ENCODE peak calls at places on chromosomes 12 and 14, in five cellular contexts. X is HepG2, T is suprapubic skin, J is HCT116, H is SK-N-SH. S is an unnamed sample.

GRCh38 chr12:95286713-95287112 is 69.1 kb downstream of the VEZT start:
- DNase-seq in X (no peak), T (no peak), J (no peak), H (no peak), S (no peak)

GRCh38 chr12:124458992-124459851 is 108.2 kb downstream of the NCOR2 start:
- DNase-seq in X (no peak), T (no peak), J (no peak), H (no peak), S (no peak)

GRCh38 chr14:101006008-101006407 is 102.5 kb upstream of the RTL1 start:
- DNase-seq in X (no peak), T (peak), J (no peak), H (no peak), S (no peak)

GRCh38 chr12:71024281-71024680 is 103.7 kb upstream of the PTPRR start:
- DNase-seq in X (no peak), T (no peak), J (no peak), H (no peak), S (no peak)

GRCh38 chr12:28374556-28374955 is 184.3 kb downstream of the CCDC91 start:
- DNase-seq in X (no peak), T (no peak), J (no peak), H (no peak), S (no peak)

GRCh38 chr14:53793790-53794560 is 162.7 kb downstream of the BMP4 start:
- DNase-seq in X (peak), T (no peak), J (no peak), H (no peak), S (peak)

GRCh38 chr14:90691627-90692026 is 124.6 kb downstream of the TTC7B start:
- DNase-seq in X (no peak), T (no peak), J (no peak), H (no peak), S (no peak)

GRCh38 chr12:111578276-111578970 is 20.7 kb downstream of the ATXN2 start:
- DNase-seq in X (peak), T (no peak), J (no peak), H (no peak), S (no peak)

GRCh38 chr12:114678718-114679117 is 5.3 kb downstream of the TBX3 start:
- DNase-seq in X (no peak), T (no peak), J (no peak), H (no peak), S (no peak)

GRCh38 chr12:24728366-24728765 is 220.5 kb downstream of the BCAT1 start:
- DNase-seq in X (peak), T (no peak), J (no peak), H (peak), S (no peak)

GRCh38 chr12:69553626-69554248 is 31.5 kb upstream of the CCT2 start:
- DNase-seq in X (peak), T (no peak), J (no peak), H (peak), S (no peak)

GRCh38 chr12:98424726-98425401 is 90.5 kb upstream of the TMPO start:
- DNase-seq in X (peak), T (no peak), J (peak), H (peak), S (peak)

GRCh38 chr12:125403145-125403789 is 338.0 kb downstream of the AACS start:
- DNase-seq in X (peak), T (no peak), J (peak), H (peak), S (no peak)

GRCh38 chr12:114703060-114703493 is 19.1 kb upstream of the TBX3 start:
- DNase-seq in X (peak), T (no peak), J (no peak), H (no peak), S (no peak)

DNA sequence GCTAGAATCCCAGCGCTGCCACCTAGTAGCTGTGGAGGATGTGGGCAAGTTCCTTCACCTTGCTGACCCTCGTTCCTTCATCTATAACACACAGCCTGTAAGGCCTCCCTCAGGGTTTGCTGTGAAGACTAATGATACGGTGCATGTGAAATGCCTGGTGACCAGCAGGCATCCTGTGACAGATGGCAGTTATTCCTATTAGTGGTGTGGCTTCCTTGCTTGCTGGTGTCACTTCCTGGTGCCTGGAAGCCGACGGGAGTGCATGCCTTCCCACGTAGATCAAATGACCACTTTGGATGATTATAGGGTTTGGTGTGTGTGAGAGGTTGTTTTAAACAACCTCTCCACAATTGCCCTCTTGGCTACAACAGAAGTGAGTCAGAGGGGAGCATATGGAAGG is 894.9 kb downstream of the VRK1 start:
- DNase-seq in X (no peak), T (no peak), J (no peak), H (no peak), S (no peak)
- TF ChIP-seq POLR2AphosphoS5 in X (no peak), T (no peak), J (no peak), H (no peak), S (no peak)

DNA sequence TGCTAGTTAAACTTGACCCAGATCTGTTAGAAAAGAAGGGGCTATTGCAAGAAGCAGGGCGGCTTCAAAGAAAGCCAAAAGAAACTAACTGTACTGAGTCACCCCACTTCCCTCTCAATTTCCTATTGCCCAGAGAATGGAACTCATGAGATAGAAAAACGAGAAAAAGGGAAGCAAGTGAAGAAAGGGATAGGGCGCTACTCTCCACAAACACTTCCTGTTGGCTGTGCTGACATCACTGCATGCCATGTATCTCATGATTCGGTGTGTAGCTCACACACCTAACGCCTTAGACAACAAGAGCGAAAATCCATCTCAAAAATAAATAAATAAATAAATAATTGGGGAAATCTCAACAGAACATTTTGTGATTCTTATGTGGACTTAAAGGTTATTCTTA is 13.0 kb upstream of the P2RX4 start:
- DNase-seq in X (no peak), T (no peak), J (no peak), H (no peak), S (no peak)
- TF ChIP-seq POLR2AphosphoS5 in X (no peak), T (no peak), J (no peak), H (no peak), S (no peak)

GRCh38 chr14:92783813-92784431 is 10.2 kb upstream of the GOLGA5 start:
- DNase-seq in X (peak), T (no peak), J (peak), H (peak), S (peak)
- TF ChIP-seq POLR2AphosphoS5 in X (no peak), T (no peak), J (no peak), H (no peak), S (no peak)

DNA sequence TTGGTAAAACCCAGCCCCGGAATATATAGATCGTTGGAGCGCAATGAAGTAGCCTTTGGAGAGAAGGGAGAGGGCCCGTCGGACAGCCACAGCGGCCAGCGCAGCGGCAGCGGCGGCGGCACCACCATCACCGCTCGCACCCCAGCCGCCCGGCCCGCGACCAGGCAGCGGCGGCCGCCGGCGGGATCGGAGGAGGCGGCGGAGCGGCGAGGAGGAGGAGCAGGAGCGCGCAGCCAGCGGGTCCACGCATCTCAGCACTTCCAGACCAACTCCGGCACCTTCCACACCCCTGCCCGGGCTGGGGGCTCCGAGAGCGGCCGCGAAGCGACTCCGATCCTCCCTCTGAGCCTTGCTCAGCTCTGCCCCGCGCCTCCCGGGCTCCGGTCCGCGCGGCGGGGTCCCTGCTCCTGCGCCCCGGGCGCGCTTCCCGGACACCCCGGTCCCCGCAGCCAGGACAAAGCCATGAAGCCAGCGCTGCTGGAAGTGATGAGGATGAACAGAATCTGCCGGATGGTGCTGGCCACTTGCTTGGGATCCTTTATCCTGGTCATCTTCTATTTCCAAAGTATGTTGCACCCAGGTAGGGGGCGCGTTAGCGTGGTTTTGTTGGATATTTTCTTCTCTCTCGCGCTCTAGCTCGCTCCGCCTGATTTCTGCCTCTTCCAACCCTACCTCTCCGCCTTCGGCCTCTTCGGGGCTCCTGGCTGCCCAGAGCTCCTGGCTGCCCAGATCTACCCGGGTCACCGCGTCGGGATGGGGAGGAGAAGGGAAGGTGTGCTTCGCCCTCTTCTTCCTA is 400 bp downstream of the CHST11 start:
- DNase-seq in X (no peak), T (peak), J (no peak), H (peak), S (peak)
- TF ChIP-seq POLR2AphosphoS5 in X (no peak), T (no peak), J (no peak), H (peak), S (peak)

DNA sequence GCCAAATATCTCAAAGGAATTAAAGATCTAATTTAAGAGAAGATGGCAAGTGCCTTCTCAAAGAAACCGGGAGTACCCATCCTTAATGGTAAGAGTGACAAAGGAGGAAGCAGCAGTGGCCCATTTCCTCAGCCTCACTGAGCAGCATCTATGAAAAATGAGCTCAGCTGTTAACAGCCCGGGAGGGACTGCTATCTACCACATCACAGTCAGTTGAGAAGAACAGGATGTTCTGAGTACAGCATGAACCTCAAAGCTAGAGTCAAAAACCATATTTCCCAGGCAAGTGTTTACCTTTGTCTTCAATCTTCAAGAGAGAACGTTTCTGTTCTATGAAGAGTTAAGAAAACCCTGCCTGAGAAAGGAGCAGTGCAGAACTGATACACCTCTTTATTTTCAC is 115.0 kb downstream of the BTG1 start:
- DNase-seq in X (no peak), T (no peak), J (no peak), H (no peak), S (peak)
- TF ChIP-seq POLR2AphosphoS5 in X (no peak), T (no peak), J (no peak), H (no peak), S (peak)

GRCh38 chr12:29562167-29562776 is 64.8 kb upstream of the OVCH1 start:
- DNase-seq in X (no peak), T (no peak), J (no peak), H (no peak), S (no peak)
- TF ChIP-seq POLR2AphosphoS5 in X (no peak), T (peak), J (no peak), H (no peak), S (peak)

DNA sequence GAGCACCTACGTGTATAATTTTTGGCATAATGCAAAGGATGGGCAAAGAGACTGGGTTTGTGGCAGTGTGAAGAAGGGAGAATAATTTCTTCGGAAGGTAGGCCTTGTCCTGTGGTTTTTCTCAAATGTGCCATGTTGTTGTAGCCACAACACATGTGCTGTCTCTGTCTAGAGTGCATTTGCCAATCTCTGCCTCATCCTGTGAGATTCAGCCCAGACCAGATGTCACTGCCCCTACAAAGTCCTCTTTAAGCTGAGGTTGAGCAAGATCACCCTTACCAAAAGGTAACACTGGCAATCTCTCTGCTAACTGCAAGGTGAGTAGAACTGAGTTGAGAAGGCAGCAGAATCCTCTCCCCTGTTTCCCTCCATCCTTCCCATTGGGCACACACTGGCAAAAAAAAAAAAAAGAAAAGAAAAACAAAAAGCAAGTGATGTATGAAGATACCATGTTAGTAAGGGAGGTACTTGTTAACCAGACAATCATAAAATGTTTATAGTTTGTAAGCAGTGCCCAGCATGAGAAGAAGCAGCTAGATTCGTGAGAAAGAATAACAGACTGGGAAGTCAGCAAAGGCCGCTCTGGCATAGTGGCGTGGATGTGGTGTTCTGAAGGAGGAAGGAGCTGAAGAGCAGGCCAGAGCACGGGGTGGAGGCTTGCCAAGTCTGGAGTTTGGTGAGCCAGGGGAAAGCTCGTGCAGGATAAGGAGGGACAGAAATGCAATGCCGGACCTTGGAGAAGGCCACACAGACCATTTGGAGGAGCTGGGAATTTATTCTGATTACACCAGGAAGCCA is 18.9 kb downstream of the DYRK2 start:
- DNase-seq in X (no peak), T (no peak), J (no peak), H (no peak), S (peak)
- TF ChIP-seq POLR2AphosphoS5 in X (no peak), T (no peak), J (no peak), H (peak), S (peak)

GRCh38 chr12:121917950-121918678 is at the start of gene CFAP251:
- DNase-seq in X (no peak), T (peak), J (peak), H (peak), S (peak)
- TF ChIP-seq POLR2AphosphoS5 in X (no peak), T (peak), J (peak), H (no peak), S (no peak)

DNA sequence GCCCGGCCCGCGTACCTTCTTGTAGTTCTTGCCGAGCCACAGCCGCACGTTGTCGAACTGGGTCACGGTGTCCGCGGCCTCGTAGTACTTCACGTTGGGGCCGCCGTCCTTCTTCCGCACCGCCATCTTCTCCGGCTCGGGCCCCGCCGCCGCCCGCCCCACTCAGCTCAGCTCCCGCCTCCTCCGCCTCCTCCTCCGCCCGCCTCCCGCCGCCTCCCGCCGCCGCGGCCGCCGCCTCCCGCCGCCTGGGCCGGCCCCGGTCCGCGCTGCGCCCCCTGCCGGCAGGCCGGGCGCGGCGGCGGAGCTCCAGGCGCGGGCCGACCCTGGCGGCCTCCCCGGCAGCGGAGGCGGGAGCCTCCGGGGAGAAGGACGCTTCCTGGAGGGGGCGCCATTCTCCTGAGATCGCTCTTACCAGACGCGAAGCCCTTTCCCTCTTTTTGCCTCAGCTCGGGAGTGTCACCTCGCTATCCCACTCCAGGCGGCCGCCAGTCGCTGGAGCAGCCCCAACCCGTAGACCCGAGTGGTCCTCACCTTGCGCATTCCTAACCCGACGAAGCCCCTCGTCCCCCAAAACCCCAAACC is at the start of gene SMARCC2:
- DNase-seq in X (peak), T (peak), J (peak), H (peak), S (peak)
- TF ChIP-seq POLR2AphosphoS5 in X (no peak), T (no peak), J (peak), H (peak), S (peak)

GRCh38 chr12:49549735-49550710 is 11.2 kb downstream of the KCNH3 start:
- DNase-seq in X (no peak), T (no peak), J (no peak), H (peak), S (no peak)

GRCh38 chr12:49548822-49549648 is 10.2 kb downstream of the KCNH3 start:
- DNase-seq in X (no peak), T (no peak), J (no peak), H (peak), S (peak)

GRCh38 chr12:49552014-49552413 is 13.2 kb downstream of the KCNH3 start:
- DNase-seq in X (no peak), T (no peak), J (no peak), H (peak), S (no peak)

GRCh38 chr12:49552425-49552824 is 13.6 kb downstream of the KCNH3 start:
- DNase-seq in X (no peak), T (no peak), J (no peak), H (peak), S (no peak)

DNA sequence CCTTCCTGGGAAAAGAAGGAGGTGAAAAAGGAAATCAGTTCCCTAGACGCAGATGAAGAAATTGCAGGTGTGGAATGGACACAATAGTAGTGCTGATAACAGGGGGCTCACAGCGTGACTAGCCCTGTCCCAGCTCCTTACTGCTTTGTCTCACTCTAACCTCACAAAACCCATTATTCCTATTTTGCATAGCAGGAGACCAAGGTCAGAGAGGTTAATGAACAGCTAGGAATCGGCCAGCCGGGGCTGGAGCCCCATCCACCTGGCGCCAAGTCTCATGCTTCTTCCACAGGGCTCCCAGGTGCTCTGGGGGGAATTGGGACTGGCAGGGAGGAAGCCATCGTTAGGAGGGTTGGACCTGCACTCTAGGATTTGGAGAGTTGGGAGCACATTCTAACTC is 12.0 kb downstream of the KCNH3 start:
- DNase-seq in X (peak), T (no peak), J (no peak), H (peak), S (no peak)
- TF ChIP-seq POLR2AphosphoS5 in X (peak), T (no peak), J (no peak), H (no peak), S (no peak)